ENCODE peak calls at places on chromosomes 1 and 21, in eight cellular contexts. H is A549; Y is sigmoid colon; C is A673; A is CD8-positive, alpha-beta T cell; Q is lower lobe of right lung; D is stomach; V is cardiac muscle cell. L is an unnamed sample.
A peak's percentile ranks its signal among the peaks of the same experiment; 100 is the strongest.

GRCh38 chr1:9426291-9426711 is 113.0 kb upstream of the SLC25A33 start:
- DNase-seq in H (no peak), Y (no peak), V (no peak), Q (no peak), C (no peak), A (peak; percentile 92), D (peak; percentile 50), L (peak; percentile 92)

GRCh38 chr1:11842154-11843041 is 5.2 kb downstream of the NPPA start:
- DNase-seq in V (no peak), C (peak; percentile 35), D (no peak), Q (peak; percentile 66), A (no peak), Y (no peak), H (no peak), L (no peak)

GRCh38 chr1:52306227-52307006 is 59.6 kb downstream of the CC2D1B start:
- DNase-seq in A (no peak), D (no peak), Q (no peak), Y (no peak), V (no peak), C (no peak), H (no peak), L (no peak)

GRCh38 chr1:8096105-8097011 is 70.2 kb upstream of the ERRFI1 start:
- DNase-seq in H (peak; percentile 81), V (no peak), Q (no peak), C (peak; percentile 58), D (no peak), Y (no peak), A (no peak), L (no peak)

GRCh38 chr21:38544681-38545080 is 46.4 kb upstream of the ERG start:
- DNase-seq in V (no peak), Q (no peak), A (no peak), C (no peak), Y (no peak), H (no peak), D (no peak), L (no peak)

GRCh38 chr1:160625725-160626498 is 20.9 kb downstream of the SLAMF1 start:
- DNase-seq in D (no peak), Y (no peak), Q (no peak), C (no peak), A (peak; percentile 48), H (no peak), V (no peak), L (no peak)

GRCh38 chr1:56255516-56256181 is 323.7 kb downstream of the PLPP3 start:
- DNase-seq in A (no peak), V (no peak), Q (peak; percentile 54), H (no peak), Y (peak; percentile 95), C (no peak), D (peak; percentile 40), L (no peak)

GRCh38 chr1:48254254-48254653 is 31.7 kb downstream of the SLC5A9 start:
- DNase-seq in H (no peak), Q (no peak), D (no peak), V (no peak), Y (no peak), C (no peak), A (no peak), L (no peak)

GRCh38 chr21:14843991-14844390 is 220.8 kb downstream of the NRIP1 start:
- DNase-seq in H (no peak), D (no peak), A (no peak), Q (no peak), C (no peak), V (no peak), Y (no peak), L (no peak)

GRCh38 chr1:48203287-48203900 is 19.1 kb upstream of the SLC5A9 start:
- DNase-seq in A (no peak), H (peak; percentile 20), Y (no peak), V (peak; percentile 49), C (peak; percentile 33), D (no peak), Q (no peak), L (peak; percentile 24)

GRCh38 chr1:58888776-58889341 is 105.0 kb upstream of the JUN start:
- DNase-seq in Y (no peak), H (no peak), D (no peak), A (no peak), C (no peak), V (no peak), Q (no peak), L (no peak)

GRCh38 chr1:192575499-192576189 is at the start of gene RGS1:
- DNase-seq in C (no peak), A (peak; percentile 68), Y (peak; percentile 68), V (no peak), H (no peak), D (peak; percentile 56), Q (peak; percentile 53), L (peak; percentile 77)

GRCh38 chr1:242764161-242764560 is 239.7 kb upstream of the PLD5 start:
- DNase-seq in A (no peak), Y (no peak), Q (no peak), H (no peak), V (no peak), D (no peak), C (no peak), L (no peak)

GRCh38 chr1:39409055-39409816 is 82.2 kb upstream of the BMP8A start:
- DNase-seq in H (peak; percentile 21), Q (peak; percentile 63), D (peak; percentile 43), C (peak; percentile 74), V (peak; percentile 46), A (peak; percentile 30), Y (peak; percentile 80), L (no peak)

GRCh38 chr1:196309386-196309785 is 298.9 kb downstream of the KCNT2 start:
- DNase-seq in V (peak; percentile 11), D (no peak), H (peak; percentile 42), C (peak; percentile 54), Y (no peak), A (no peak), Q (no peak), L (no peak)

GRCh38 chr21:25329227-25329626 is 278.1 kb downstream of the MRPL39 start:
- DNase-seq in H (no peak), D (no peak), C (no peak), Y (no peak), Q (no peak), V (no peak), A (no peak), L (no peak)

GRCh38 chr1:198788561-198789064 is 149.8 kb downstream of the PTPRC start:
- DNase-seq in C (peak; percentile 40), A (peak; percentile 34), Q (peak; percentile 32), Y (no peak), H (no peak), D (no peak), V (peak; percentile 34), L (no peak)

GRCh38 chr1:214120951-214121350 is 133.2 kb downstream of the PROX1 start:
- DNase-seq in H (no peak), Q (no peak), A (no peak), V (no peak), D (no peak), Y (no peak), C (no peak), L (no peak)

GRCh38 chr1:33424205-33424604 is 6.7 kb downstream of the PHC2 start:
- DNase-seq in V (peak; percentile 4), D (no peak), Y (no peak), H (no peak), C (no peak), A (no peak), Q (no peak), L (no peak)

GRCh38 chr1:85623061-85623471 is 42.5 kb downstream of the CCN1 start:
- DNase-seq in A (no peak), V (no peak), C (no peak), Q (no peak), Y (no peak), H (no peak), D (no peak), L (no peak)

GRCh38 chr21:10272216-10272615 is 249.2 kb upstream of the TPTE start:
- DNase-seq in A (no peak), C (no peak), Q (peak; percentile 11), H (peak; percentile 17), V (no peak), Y (no peak), D (no peak), L (no peak)

GRCh38 chr1:108079550-108079949 is 114.6 kb upstream of the VAV3 start:
- DNase-seq in Y (no peak), C (no peak), Q (no peak), D (no peak), V (peak; percentile 68), H (no peak), A (peak; percentile 69), L (peak; percentile 6)

GRCh38 chr1:201020647-201021332 is 2.7 kb downstream of the KIF21B start:
- DNase-seq in V (no peak), H (peak; percentile 41), Y (no peak), Q (no peak), A (peak; percentile 49), C (peak; percentile 38), D (no peak), L (no peak)

GRCh38 chr1:41727749-41728115 is 191.0 kb downstream of the HIVEP3 start:
- DNase-seq in H (no peak), Y (peak; percentile 56), C (no peak), A (no peak), D (no peak), V (no peak), Q (no peak), L (no peak)
- H3K27ac ChIP-seq in H (no peak overlapping the region), Y (no peak overlapping the region), C (no peak overlapping the region), A (no peak overlapping the region), D (no peak overlapping the region), V (no peak overlapping the region), Q (peak overlapping the region; percentile 71), L (no peak overlapping the region)

GRCh38 chr21:35108887-35109286 is 59.8 kb upstream of the RUNX1 start:
- DNase-seq in C (no peak), Q (no peak), V (no peak), Y (no peak), A (no peak), H (no peak), D (no peak), L (no peak)

GRCh38 chr21:35106246-35106835 is 57.2 kb upstream of the RUNX1 start:
- DNase-seq in C (no peak), Y (no peak), V (peak; percentile 95), A (no peak), D (no peak), H (no peak), Q (no peak), L (no peak)

GRCh38 chr21:35113064-35113463 is 64.0 kb upstream of the RUNX1 start:
- DNase-seq in D (no peak), Y (no peak), C (no peak), H (no peak), V (no peak), Q (no peak), A (no peak), L (no peak)

GRCh38 chr21:35107520-35107919 is 58.4 kb upstream of the RUNX1 start:
- DNase-seq in A (no peak), Y (no peak), C (no peak), V (no peak), D (no peak), H (no peak), Q (no peak), L (no peak)

GRCh38 chr21:35111531-35111930 is 62.4 kb upstream of the RUNX1 start:
- DNase-seq in D (no peak), V (no peak), H (no peak), Y (no peak), C (no peak), Q (no peak), A (no peak), L (no peak)
- H3K27ac ChIP-seq in D (no peak overlapping the region), V (no peak overlapping the region), H (no peak overlapping the region), Y (no peak overlapping the region), C (no peak overlapping the region), Q (no peak overlapping the region), A (no peak overlapping the region), L (no peak overlapping the region)

GRCh38 chr1:162527324-162527723 is 29.7 kb downstream of the UHMK1 start:
- DNase-seq in A (no peak), Y (no peak), Q (no peak), V (no peak), D (no peak), C (no peak), H (no peak), L (no peak)
- H3K27ac ChIP-seq in A (no peak overlapping the region), Y (no peak overlapping the region), Q (no peak overlapping the region), V (no peak overlapping the region), D (no peak overlapping the region), C (no peak overlapping the region), H (no peak overlapping the region), L (no peak overlapping the region)

GRCh38 chr1:15681346-15682290 is 2.5 kb upstream of the PLEKHM2 start:
- DNase-seq in A (no peak), V (no peak), Q (no peak), Y (no peak), C (no peak), D (peak; percentile 17), H (no peak), L (no peak)
- H3K27ac ChIP-seq in A (no peak overlapping the region), V (peak overlapping the region; percentile 19), Q (no peak overlapping the region), Y (peak overlapping the region; percentile 6), C (no peak overlapping the region), D (no peak overlapping the region), H (peak overlapping the region; percentile 68), L (no peak overlapping the region)

L was measured in naive thymus-derived CD4-positive, alpha-beta T cell.